ENCODE peak calls at places on chromosome 19, in four cellular contexts. Q is foreskin fibroblast, X is GM12865, A is tibial nerve. I is an unnamed sample.

GRCh38 chr19:11047856-11048255 is 41.4 kb upstream of the LDLR start:
- DNase-seq in Q (no peak), X (no peak), A (no peak), I (no peak)

GRCh38 chr19:12260236-12260635 is 34.4 kb downstream of the ZNF44 start:
- DNase-seq in Q (no peak), X (no peak), A (no peak), I (no peak)

GRCh38 chr19:54168174-54168917 is 4.6 kb downstream of the TMC4 start:
- DNase-seq in Q (peak), X (peak), A (peak), I (peak)

GRCh38 chr19:42634409-42635232 is 39.9 kb upstream of the CEACAM8 start:
- DNase-seq in Q (peak), X (peak), A (peak), I (no peak)

GRCh38 chr19:21593934-21594844 is 88.8 kb downstream of the ZNF429 start:
- DNase-seq in Q (peak), X (no peak), A (peak), I (no peak)

GRCh38 chr19:35142531-35143230 is 374 bp upstream of the FXYD7 start:
- DNase-seq in Q (peak), X (peak), A (no peak), I (no peak)

GRCh38 chr19:45428385-45429231 is 4.9 kb upstream of the ERCC1 start:
- DNase-seq in Q (peak), X (no peak), A (no peak), I (no peak)

GRCh38 chr19:45866400-45867176 is 2.5 kb downstream of the FOXA3 start:
- DNase-seq in Q (no peak), X (no peak), A (no peak), I (no peak)

GRCh38 chr19:57267294-57267693 is 13.0 kb upstream of the ZNF460 start:
- DNase-seq in Q (no peak), X (no peak), A (no peak), I (no peak)

GRCh38 chr19:13843104-13843921 is 33.6 kb upstream of the NANOS3 start:
- DNase-seq in Q (peak), X (no peak), A (no peak), I (peak)

GRCh38 chr19:6235031-6235951 is 44.5 kb downstream of the MLLT1 start:
- DNase-seq in Q (peak), X (no peak), A (no peak), I (no peak)

GRCh38 chr19:55700813-55701212 is 25.8 kb downstream of the EPN1 start:
- DNase-seq in Q (no peak), X (no peak), A (no peak), I (no peak)

GRCh38 chr19:55705972-55706371 is 30.9 kb downstream of the EPN1 start:
- DNase-seq in Q (no peak), X (no peak), A (no peak), I (no peak)

GRCh38 chr19:55702131-55702627 is 27.2 kb downstream of the EPN1 start:
- DNase-seq in Q (no peak), X (no peak), A (no peak), I (no peak)

GRCh38 chr19:55704494-55705245 is 29.6 kb downstream of the EPN1 start:
- DNase-seq in Q (no peak), X (no peak), A (no peak), I (no peak)

DNA sequence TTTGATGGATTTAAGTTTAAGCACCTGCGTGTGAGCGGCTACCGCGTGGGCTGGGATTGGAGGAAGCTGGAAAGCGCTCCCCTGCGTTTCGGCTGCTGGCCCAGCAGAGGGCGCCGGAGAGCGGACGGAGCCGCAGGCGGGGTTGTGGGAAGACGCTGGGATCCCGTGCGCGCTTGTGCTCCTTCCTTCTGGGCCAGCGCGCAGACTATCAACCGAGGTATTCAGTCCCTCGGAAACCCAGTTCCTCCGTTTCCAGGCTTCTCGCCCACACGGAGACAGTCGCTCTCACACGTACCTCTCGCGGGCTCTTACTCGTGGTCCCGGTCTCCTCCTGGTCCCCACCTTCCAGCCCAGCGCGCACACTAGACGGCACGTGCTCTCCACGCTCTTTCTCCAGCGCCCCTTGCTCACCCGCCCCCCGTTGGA is 28.8 kb downstream of the EPN1 start:
- DNase-seq in Q (peak), X (no peak), A (peak), I (no peak)
- TF ChIP-seq CTCF in Q (peak), X (peak), A (peak), I (peak)

GRCh38 chr19:15177269-15178116 is 23.3 kb downstream of the NOTCH3 start:
- DNase-seq in Q (peak), X (peak), A (peak), I (peak)

GRCh38 chr19:15169541-15170285 is 31.1 kb downstream of the NOTCH3 start:
- DNase-seq in Q (no peak), X (no peak), A (no peak), I (no peak)

GRCh38 chr19:15170345-15170744 is 30.4 kb downstream of the NOTCH3 start:
- DNase-seq in Q (no peak), X (no peak), A (no peak), I (no peak)

GRCh38 chr19:15175609-15176008 is 25.2 kb downstream of the NOTCH3 start:
- DNase-seq in Q (no peak), X (no peak), A (no peak), I (no peak)

DNA sequence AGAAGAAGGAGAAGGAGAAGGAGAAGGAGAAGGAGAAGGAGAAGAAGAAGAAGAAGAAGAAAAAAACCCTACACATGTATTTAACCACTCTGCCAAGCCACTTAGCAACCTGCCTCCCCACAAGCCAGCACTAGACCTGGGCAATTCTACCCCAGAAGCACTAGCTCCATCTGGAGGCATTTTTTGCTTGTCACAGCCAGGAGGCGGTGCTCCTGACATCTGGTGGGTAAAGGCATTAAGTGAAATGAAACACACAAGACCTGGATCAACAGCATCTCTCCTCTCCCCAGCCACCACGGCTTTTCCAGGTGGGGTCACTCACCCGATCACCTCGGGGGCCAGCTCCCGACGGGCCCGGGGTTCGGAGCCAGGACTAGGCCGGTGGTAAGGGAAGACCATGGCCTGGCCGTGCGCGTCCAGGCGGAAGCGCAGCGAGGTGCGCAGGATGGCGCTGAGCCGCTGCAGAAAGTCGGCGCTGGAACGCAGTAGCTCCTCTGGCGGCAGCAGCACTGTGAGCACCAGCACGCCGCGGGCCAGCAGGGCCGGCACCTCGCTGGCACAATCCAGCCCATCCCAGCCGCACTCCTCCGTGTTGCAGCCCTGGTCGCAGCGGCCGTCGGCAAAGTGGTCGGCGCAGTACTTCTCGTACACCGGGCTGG is 26.9 kb downstream of the NOTCH3 start:
- DNase-seq in Q (peak), X (peak), A (no peak), I (no peak)
- TF ChIP-seq CTCF in Q (peak), X (peak), A (no peak), I (no peak)

GRCh38 chr19:3783660-3784584 is 2.3 kb downstream of the MATK start:
- DNase-seq in Q (no peak), X (no peak), A (no peak), I (no peak)
- TF ChIP-seq CTCF in Q (no peak), X (peak), A (no peak), I (no peak)

GRCh38 chr19:33398361-33399060 is 25.0 kb downstream of the CEBPG start:
- DNase-seq in Q (no peak), X (no peak), A (no peak), I (peak)

GRCh38 chr19:33395561-33396550 is 22.3 kb downstream of the CEBPG start:
- DNase-seq in Q (peak), X (no peak), A (peak), I (no peak)

GRCh38 chr19:33399081-33399744 is 25.7 kb downstream of the CEBPG start:
- DNase-seq in Q (no peak), X (no peak), A (no peak), I (no peak)

GRCh38 chr19:33396701-33397535 is 23.4 kb downstream of the CEBPG start:
- DNase-seq in Q (no peak), X (no peak), A (no peak), I (no peak)

DNA sequence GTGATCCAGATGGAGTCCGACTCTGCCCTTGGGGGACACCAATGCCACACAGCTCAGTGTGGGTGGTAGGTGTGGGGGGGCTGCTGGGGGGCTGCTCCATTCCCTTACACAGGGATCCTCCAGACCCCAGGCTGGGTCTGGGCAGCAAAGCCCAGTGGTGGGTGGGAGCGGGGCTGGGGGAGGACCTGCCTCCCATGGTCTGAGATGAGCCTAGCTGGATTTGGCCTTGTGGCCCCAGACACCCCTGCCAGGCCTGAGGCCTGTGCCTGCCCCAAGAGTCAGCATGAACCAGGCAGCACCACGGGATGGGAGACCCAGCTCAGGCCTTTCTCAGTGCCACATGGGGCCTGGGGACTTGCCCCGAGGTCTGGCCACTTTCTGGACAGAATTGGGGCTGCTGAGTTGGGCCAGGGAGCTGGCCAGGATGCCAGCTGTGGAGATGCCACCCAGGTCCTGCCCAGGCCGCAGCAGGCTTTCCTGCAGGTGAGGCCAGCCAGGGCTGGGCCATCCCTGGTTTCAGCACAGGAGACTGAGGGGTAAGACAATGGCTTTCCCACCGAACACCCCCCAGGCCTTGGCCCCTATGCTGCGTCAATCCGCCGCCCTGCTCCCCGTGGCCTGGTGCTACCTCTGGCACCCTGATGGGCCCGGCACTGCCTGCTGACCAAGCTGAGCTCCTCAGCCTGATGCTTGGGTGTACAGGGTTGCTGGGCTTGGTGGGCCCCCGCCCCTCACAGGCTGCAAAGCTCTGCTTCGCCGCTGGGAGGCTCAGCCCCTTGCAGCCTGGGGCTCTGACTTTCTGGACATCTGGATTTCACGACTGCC is 24.2 kb downstream of the CEBPG start:
- DNase-seq in Q (peak), X (no peak), A (no peak), I (no peak)
- TF ChIP-seq CTCF in Q (no peak), X (no peak), A (no peak), I (no peak)

GRCh38 chr19:38057954-38058690 is 151.1 kb downstream of the SIPA1L3 start:
- DNase-seq in Q (peak), X (no peak), A (no peak), I (peak)

GRCh38 chr19:38056646-38057045 is 149.6 kb downstream of the SIPA1L3 start:
- DNase-seq in Q (no peak), X (no peak), A (no peak), I (no peak)

GRCh38 chr19:38059897-38060296 is 152.9 kb downstream of the SIPA1L3 start:
- DNase-seq in Q (no peak), X (peak), A (no peak), I (no peak)

GRCh38 chr19:38055040-38055439 is 148.0 kb downstream of the SIPA1L3 start:
- DNase-seq in Q (no peak), X (no peak), A (no peak), I (no peak)

DNA sequence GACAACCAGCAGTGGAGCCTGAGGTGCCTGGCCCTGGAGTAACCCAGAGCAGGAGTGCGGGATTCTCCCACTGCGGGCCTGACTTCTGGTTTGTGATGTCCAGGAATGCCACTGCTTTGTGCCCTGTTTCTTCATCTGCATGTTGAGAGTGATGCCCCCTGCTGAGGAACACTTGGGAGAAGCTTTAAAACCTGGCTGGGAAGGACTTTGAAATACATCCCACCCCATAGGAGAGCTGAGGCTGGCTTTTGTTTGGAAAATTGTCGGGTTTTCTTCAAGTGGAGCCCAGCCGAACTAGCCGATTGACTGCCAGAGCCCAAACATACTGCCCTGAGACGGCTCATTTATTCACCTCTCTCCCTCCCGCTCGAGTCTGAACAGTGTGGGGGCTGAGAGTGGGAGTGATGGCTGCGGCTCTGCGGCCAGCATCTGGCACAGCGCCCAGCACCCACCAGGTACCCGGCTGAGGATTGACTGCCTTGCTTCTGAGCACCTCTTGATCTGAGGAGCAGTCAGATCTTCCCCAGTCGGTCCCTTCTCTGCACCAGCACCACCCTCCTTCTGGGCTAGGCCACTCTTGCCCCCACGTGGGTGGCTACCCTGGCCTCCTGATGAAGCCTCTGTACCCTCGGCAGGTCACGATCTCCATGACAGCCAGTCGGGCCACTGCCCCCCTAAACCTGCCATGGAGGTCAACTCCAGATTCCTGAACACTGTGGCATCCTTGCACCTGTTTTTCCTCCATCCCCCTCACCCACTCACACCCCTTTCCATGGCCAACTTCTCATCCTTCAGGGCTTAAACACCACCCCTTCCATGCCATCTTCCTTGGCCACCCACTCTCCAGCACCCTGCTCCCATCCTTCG is 148.9 kb downstream of the SIPA1L3 start:
- DNase-seq in Q (no peak), X (no peak), A (no peak), I (no peak)
- TF ChIP-seq CTCF in Q (no peak), X (no peak), A (no peak), I (no peak)

DNA sequence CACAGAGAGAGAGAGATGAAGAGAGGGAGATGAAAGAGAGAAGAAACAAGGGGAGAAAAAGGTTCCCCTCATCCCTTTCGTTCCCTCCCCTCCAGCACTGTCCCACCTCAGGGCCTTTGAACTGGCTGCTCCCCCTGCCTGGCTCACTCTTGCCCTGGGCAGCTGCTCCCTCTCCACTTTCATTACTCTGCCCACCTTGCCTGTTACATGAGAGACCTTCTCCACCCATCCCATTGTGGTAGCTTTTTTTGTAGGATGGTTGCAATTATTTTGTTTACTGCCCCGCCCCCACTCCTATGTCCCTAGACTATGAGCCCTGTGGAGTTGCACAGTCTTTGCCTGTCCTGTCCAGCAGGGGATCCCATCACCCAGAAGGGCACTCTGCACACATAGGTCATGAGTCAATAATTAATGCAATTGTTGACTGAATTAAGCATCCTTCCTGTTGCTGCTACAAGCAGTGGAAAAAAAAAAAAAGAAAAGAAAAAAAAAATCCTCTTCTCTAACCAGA is 14.1 kb downstream of the C19orf81 start:
- DNase-seq in Q (peak), X (no peak), A (no peak), I (no peak)
- TF ChIP-seq CTCF in Q (no peak), X (no peak), A (no peak), I (no peak)

GRCh38 chr19:17871032-17871877 is 490 bp upstream of the SLC5A5 start:
- DNase-seq in Q (no peak), X (no peak), A (no peak), I (no peak)
- TF ChIP-seq CTCF in Q (no peak), X (no peak), A (no peak), I (no peak)

DNA sequence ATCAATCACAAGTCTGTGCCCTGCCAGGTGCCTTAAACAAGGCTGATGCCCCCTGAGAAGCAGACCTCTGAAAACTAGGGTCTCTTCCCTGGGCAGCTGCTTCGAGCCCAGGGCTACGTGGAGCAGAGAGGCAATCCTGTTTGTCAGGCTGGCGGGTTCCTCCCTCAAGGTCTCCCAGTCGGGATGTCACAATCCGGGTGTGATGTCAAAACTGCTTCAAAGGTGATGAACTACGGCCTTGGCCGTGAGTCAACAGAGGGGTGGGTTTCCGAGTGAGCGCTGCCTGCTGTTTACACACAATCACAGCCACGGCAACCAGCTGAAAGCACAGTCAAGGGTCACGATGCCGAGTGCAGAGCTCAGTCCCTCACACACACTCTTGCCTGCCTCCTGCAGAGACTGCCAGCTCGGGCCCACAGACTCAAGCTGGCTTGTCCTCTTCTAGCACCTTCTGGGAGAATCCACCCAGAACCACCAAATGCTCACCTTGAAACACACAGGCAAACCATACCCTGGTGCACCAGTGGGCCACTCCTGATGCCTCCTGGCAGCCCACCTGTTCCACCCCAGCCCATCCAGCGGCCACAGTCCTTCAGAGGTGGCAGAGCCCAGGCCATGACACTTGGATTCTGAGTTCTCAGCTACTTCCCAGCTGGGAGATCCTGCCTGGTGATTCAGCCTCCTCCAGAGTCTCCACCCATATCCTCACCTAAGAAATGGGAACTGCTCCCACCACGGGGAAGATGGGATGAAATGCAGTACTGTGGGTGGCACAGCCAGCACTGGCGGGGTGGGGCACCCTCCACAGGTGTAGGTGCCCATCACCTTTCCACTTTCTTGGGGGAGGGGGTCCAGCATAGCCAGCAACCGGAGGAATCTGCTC is 6.8 kb downstream of the ELL start:
- DNase-seq in Q (peak), X (no peak), A (peak), I (peak)
- TF ChIP-seq CTCF in Q (no peak), X (no peak), A (no peak), I (no peak)

GRCh38 chr19:40411958-40412499 is 1.1 kb downstream of the PRX start:
- DNase-seq in Q (no peak), X (no peak), A (no peak), I (no peak)
- TF ChIP-seq CTCF in Q (no peak), X (no peak), A (no peak), I (no peak)